ENCODE peak calls at places on chromosome 2, in four cellular contexts. N, M, J and D are unnamed samples.

GRCh38 chr2:226799211-226799975 is at the start of gene IRS1:
- DNase-seq in N (peak), M (peak), J (peak), D (no peak)

GRCh38 chr2:69208023-69208595 is 178.9 kb downstream of the GFPT1 start:
- DNase-seq in N (no peak), M (no peak), J (no peak), D (no peak)

GRCh38 chr2:218736535-218736934 is 25.9 kb downstream of the TTLL4 start:
- DNase-seq in N (no peak), M (no peak), J (no peak), D (no peak)

GRCh38 chr2:216287251-216287650 is 85.0 kb downstream of the MARCHF4 start:
- DNase-seq in N (no peak), M (no peak), J (no peak), D (no peak)

GRCh38 chr2:196365923-196366322 is 194.5 kb upstream of the STK17B start:
- DNase-seq in N (no peak), M (no peak), J (no peak), D (no peak)

GRCh38 chr2:160680974-160681373 is 187.4 kb upstream of the RBMS1 start:
- DNase-seq in N (no peak), M (no peak), J (no peak), D (no peak)

GRCh38 chr2:226514895-226515294 is 284.7 kb downstream of the IRS1 start:
- DNase-seq in N (no peak), M (peak), J (no peak), D (no peak)

GRCh38 chr2:29697715-29698114 is 223.7 kb downstream of the ALK start:
- DNase-seq in N (no peak), M (no peak), J (peak), D (no peak)

GRCh38 chr2:60958800-60959199 is 58.7 kb upstream of the PEX13 start:
- DNase-seq in N (no peak), M (peak), J (no peak), D (no peak)

GRCh38 chr2:86223098-86223681 is 23.9 kb downstream of the MRPL35 start:
- DNase-seq in N (no peak), M (no peak), J (peak), D (no peak)

GRCh38 chr2:125224830-125225229 is 1199.7 kb downstream of the CNTNAP5 start:
- DNase-seq in N (no peak), M (no peak), J (no peak), D (no peak)

GRCh38 chr2:170679607-170680079 is 35.5 kb upstream of the SP5 start:
- DNase-seq in N (peak), M (no peak), J (no peak), D (no peak)

GRCh38 chr2:181130686-181131085 is 150.3 kb downstream of the UBE2E3 start:
- DNase-seq in N (no peak), M (no peak), J (no peak), D (no peak)

GRCh38 chr2:165497659-165498306 is 28.3 kb downstream of the CSRNP3 start:
- DNase-seq in N (no peak), M (no peak), J (no peak), D (no peak)

GRCh38 chr2:88838165-88838635 is 146.7 kb downstream of the RPIA start:
- DNase-seq in N (no peak), M (no peak), J (no peak), D (no peak)

GRCh38 chr2:176449852-176450251 is 180.6 kb downstream of the MTX2 start:
- DNase-seq in N (no peak), M (no peak), J (no peak), D (no peak)

GRCh38 chr2:64192570-64193192 is 48.5 kb upstream of the PELI1 start:
- DNase-seq in N (no peak), M (no peak), J (no peak), D (no peak)

GRCh38 chr2:48471048-48471474 is 58.9 kb upstream of the STON1 start:
- DNase-seq in N (peak), M (peak), J (peak), D (no peak)
- TF ChIP-seq CTCF in N (peak), M (peak), J (peak), D (peak)

DNA sequence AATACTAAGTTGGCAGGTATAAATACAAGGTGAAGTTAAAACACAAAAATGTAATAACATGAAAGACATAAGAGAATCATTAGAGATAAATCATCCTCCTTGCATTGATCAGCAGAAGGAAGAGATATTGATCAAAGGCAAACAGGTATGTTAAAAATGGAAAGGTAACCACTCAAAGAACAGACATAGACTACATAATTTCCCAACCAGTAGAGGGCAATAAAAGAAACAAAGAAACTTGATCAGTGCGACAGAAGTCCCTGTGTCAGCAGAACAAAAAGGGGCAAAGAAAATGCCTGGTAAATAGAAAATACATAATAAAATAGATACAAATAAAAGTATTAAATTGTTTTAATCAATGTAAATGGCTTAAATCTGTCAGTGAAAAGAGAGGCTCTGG is 53.6 kb downstream of the FAM228A start:
- DNase-seq in N (no peak), M (peak), J (no peak), D (no peak)
- TF ChIP-seq CTCF in N (no peak), M (peak), J (peak), D (peak)

GRCh38 chr2:38217401-38218188 is 141.6 kb upstream of the CYP1B1 start:
- DNase-seq in N (no peak), M (no peak), J (no peak), D (no peak)
- TF ChIP-seq CTCF in N (no peak), M (no peak), J (no peak), D (no peak)

GRCh38 chr2:201127128-201127521 is 11.2 kb downstream of the CFLAR start:
- DNase-seq in N (no peak), M (no peak), J (no peak), D (no peak)

GRCh38 chr2:201129044-201129505 is 13.1 kb downstream of the CFLAR start:
- DNase-seq in N (no peak), M (no peak), J (no peak), D (no peak)

GRCh38 chr2:201130524-201131186 is 14.7 kb downstream of the CFLAR start:
- DNase-seq in N (no peak), M (peak), J (peak), D (no peak)

GRCh38 chr2:201127570-201127969 is 11.6 kb downstream of the CFLAR start:
- DNase-seq in N (no peak), M (no peak), J (peak), D (no peak)

DNA sequence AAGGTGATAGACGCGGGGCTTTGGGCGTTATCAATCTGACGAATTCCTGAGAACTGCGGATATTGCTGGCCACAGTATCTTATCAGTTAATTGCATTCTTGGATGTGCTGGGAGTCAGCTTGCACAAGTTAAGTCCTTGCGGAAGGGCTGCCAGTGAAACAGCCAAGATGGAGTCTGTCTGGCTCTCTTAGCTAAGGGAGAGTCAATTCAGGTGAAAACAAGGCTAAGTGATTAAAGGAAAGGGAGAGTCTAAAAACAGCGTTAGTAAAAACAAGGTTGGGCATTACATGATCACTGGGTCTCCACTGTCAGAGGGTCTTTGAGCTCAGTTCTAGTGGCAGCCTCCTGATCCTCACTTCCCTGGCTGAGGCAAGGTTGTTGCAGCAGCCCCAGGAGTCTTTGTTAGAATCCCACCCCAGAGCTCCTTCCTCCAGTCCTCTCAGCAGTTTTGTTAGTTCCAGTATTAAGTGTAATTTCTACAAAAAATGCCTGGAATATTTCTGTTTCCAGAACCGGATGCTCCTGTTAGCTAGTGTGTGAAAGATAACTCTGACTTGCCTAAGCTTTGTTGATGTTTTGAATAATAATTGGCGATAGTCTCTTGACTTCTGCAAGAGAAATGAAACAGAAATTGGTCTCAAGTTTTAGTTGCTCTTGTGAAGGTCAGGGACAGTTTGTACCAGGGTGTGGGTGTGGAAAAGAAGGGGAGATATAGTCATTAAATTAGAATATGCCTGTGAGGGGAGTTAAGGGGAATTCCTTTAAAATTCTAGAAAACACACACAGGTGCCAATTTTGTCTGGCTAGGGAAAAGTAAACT is 10.6 kb downstream of the CFLAR start:
- DNase-seq in N (no peak), M (no peak), J (no peak), D (no peak)
- TF ChIP-seq CTCF in N (no peak), M (no peak), J (no peak), D (no peak)

GRCh38 chr2:214361116-214361515 is 49.7 kb upstream of the VWC2L start:
- DNase-seq in N (no peak), M (no peak), J (no peak), D (no peak)

DNA sequence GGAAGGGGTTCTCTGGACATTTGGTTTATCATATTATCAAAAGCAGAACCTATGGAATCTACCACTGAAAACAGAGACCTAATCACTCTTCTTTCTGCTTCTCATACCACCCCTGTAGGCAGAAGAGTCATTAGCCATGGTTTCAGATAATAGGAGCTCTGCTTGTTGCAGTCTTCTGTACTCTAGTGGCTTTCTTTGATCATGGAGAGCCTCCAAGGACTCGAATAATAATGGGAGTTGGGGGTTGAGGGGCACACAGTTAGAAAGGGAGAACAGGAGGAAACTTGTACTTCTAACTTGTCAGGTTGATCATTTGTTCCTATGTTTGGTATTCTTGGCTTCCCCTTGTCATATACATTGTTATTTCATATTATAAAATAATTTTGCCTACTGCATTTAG is 52.3 kb upstream of the VWC2L start:
- DNase-seq in N (no peak), M (no peak), J (no peak), D (no peak)
- TF ChIP-seq CTCF in N (no peak), M (no peak), J (no peak), D (no peak)